ENCODE peak calls at places on chromosomes 13 and 19, in seven cellular contexts. B is fibroblast of lung, A is mammary epithelial cell, M is K562, P is PC-3, V is IMR-90, C is H1. N is an unnamed sample. For H3K9me3, the result is how much of the 10 kb centered on the place peaks cover.

GRCh38 chr19:35673121-35673804 is 6.9 kb downstream of the UPK1A start:
- DNase-seq in P (no peak), C (peak), B (peak), A (peak), M (peak), V (peak), N (no peak)

GRCh38 chr19:46000497-46001246 is 5.4 kb downstream of the CCDC61 start:
- DNase-seq in C (peak), M (peak), B (no peak), V (no peak), P (no peak), A (no peak), N (peak)

GRCh38 chr19:38841787-38842438 is 7.9 kb downstream of the HNRNPL start:
- DNase-seq in B (no peak), V (no peak), P (no peak), A (no peak), M (peak), C (no peak), N (no peak)

GRCh38 chr19:10007366-10007765 is 2.9 kb downstream of the COL5A3 start:
- DNase-seq in P (no peak), B (peak), V (peak), C (no peak), A (no peak), M (no peak), N (no peak)

GRCh38 chr19:38224014-38224862 is at the start of gene DPF1:
- DNase-seq in C (peak), V (peak), A (peak), P (peak), M (peak), B (peak), N (peak)

GRCh38 chr13:84651288-84651687 is 769.0 kb upstream of the SLITRK1 start:
- DNase-seq in C (no peak), A (peak), P (peak), M (no peak), V (peak), B (peak), N (no peak)

GRCh38 chr13:70714993-70715392 is 606.7 kb upstream of the KLHL1 start:
- DNase-seq in B (no peak), P (no peak), M (no peak), A (no peak), C (no peak), V (no peak), N (no peak)

GRCh38 chr13:114101831-114102520 is 30.4 kb downstream of the RASA3 start:
- DNase-seq in B (peak), V (no peak), M (no peak), A (no peak), P (no peak), C (no peak), N (no peak)

GRCh38 chr19:1469936-1470863 is 8.8 kb downstream of the C19orf25 start:
- DNase-seq in B (no peak), V (no peak), C (peak), M (peak), P (peak), A (no peak), N (peak)

GRCh38 chr19:44741841-44742352 is 6.6 kb upstream of the BCL3 start:
- DNase-seq in P (peak), C (no peak), V (peak), B (peak), A (peak), M (peak), N (no peak)

GRCh38 chr13:109773276-109773675 is 13.1 kb downstream of the IRS2 start:
- DNase-seq in A (peak), B (peak), C (no peak), P (peak), V (no peak), M (peak), N (no peak)

GRCh38 chr13:24630851-24631341 is 49.3 kb upstream of the ATP12A start:
- DNase-seq in C (no peak), A (peak), B (peak), V (peak), M (peak), P (peak), N (no peak)

DNA sequence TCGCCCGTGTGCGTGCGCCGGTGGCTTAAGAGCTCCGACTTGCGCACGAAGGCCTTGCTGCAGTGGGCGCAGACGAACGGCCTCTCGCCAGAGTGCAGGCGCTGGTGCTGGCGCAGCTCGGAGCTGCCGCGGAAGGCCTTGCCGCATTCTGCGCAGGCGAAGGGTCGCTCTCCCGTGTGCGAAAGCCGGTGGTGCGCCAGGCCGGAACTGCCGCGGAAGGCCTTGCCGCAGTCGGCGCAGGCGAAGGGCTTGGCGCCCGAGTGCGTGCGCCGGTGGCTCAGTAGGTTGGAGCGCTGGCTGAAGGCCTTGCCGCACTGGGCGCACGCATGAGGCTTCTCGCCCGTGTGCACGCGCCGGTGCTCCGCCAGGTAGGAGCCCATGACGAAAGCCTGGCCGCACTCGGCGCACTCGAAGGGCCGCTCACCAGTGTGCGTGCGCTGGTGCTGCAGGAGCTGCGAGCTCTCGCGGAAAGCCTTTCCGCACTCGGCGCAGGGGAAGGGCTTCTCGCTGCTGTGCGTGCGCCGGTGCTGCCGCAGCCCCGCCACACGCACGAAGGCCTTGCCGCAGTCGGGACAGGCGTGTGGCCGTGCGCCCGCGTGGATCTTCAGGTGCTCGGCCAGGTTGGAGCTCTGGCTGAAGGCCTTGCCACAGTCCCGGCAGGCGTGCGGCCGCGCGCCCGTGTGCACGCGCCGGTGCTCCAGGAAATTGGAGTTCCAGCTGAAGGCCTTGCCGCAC is 3.1 kb upstream of the A1BG start:
- DNase-seq in A (peak), C (no peak), B (no peak), P (no peak), M (no peak), V (peak), N (no peak)
- H3K4me3 ChIP-seq in A (no peak), C (no peak), B (no peak), P (no peak), M (no peak), V (peak), N (no peak)

GRCh38 chr19:11722414-11722813 is 16.3 kb downstream of the ZNF823 start:
- DNase-seq in V (no peak), A (no peak), M (no peak), P (no peak), B (no peak), C (no peak), N (no peak)
- H3K9me3 ChIP-seq in V (under half), A (half or more), M (under half), P (half or more), B (under half), C (under half), N (under half)

GRCh38 chr13:21033224-21033855 is 28.0 kb downstream of the LATS2 start:
- DNase-seq in P (peak), A (peak), V (no peak), B (peak), C (no peak), M (no peak), N (no peak)

GRCh38 chr13:21037656-21038055 is 23.7 kb downstream of the LATS2 start:
- DNase-seq in M (no peak), V (no peak), P (no peak), A (no peak), B (no peak), C (no peak), N (no peak)

GRCh38 chr13:21033866-21034601 is 27.4 kb downstream of the LATS2 start:
- DNase-seq in C (no peak), B (peak), M (no peak), A (peak), V (no peak), P (peak), N (no peak)

GRCh38 chr13:21032656-21033055 is 28.7 kb downstream of the LATS2 start:
- DNase-seq in C (no peak), P (no peak), M (no peak), B (no peak), V (no peak), A (no peak), N (no peak)

GRCh38 chr13:21034602-21035190 is 26.7 kb downstream of the LATS2 start:
- DNase-seq in B (peak), A (no peak), C (no peak), P (peak), M (peak), V (no peak), N (no peak)
- H3K4me2 ChIP-seq in B (peak), A (no peak), C (no peak), P (peak), M (no peak), V (peak), N (no peak)

GRCh38 chr19:11887247-11887617 is 350 bp upstream of the ZNF69 start:
- DNase-seq in V (no peak), B (peak), P (no peak), C (no peak), A (no peak), M (no peak), N (peak)
- H3K4me3 ChIP-seq in V (peak), B (peak), P (peak), C (peak), A (no peak), M (peak), N (peak)

GRCh38 chr19:57576661-57577060 is 2.0 kb downstream of the ZNF416 start:
- DNase-seq in A (no peak), C (no peak), V (no peak), B (no peak), M (no peak), P (no peak), N (no peak)

GRCh38 chr19:57570707-57571106 is 8.0 kb downstream of the ZNF416 start:
- DNase-seq in V (no peak), M (no peak), B (no peak), P (no peak), C (no peak), A (no peak), N (no peak)

GRCh38 chr19:57566396-57567256 is 7.0 kb upstream of the ZNF550 start:
- DNase-seq in P (no peak), M (peak), B (peak), A (peak), C (no peak), V (peak), N (peak)

GRCh38 chr19:57572415-57572947 is 6.2 kb downstream of the ZNF416 start:
- DNase-seq in A (no peak), V (no peak), B (no peak), C (no peak), P (no peak), M (no peak), N (no peak)
- H3K9me3 ChIP-seq in A (half or more), V (half or more), B (under half), C (half or more), P (half or more), M (under half), N (under half)

GRCh38 chr13:98629055-98629454 is 52.1 kb upstream of the STK24 start:
- DNase-seq in V (no peak), A (no peak), P (no peak), C (no peak), B (no peak), M (no peak), N (no peak)

DNA sequence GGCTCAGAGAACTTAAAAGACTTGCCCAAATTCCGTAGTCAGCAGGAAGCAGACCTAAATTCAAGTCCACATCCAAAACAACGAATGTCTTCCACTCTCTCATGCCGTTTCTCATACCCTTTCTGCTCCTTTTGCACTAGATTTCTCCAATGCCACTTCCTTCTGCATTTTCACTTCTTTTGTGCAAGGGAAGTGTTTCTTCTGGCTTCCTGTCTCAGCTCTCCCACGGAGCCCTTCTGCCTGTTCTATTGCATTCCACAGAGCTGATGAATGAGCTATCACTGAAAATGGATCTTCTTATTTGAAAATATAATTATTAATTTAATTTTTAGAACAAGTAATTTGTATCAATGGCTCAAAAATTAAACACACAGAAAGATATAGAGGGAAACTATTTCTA is 56.1 kb upstream of the STK24 start:
- DNase-seq in V (peak), B (peak), A (no peak), C (no peak), P (peak), M (no peak), N (no peak)
- H3K4me2 ChIP-seq in V (no peak), B (no peak), A (no peak), C (no peak), P (no peak), M (no peak), N (no peak)

DNA sequence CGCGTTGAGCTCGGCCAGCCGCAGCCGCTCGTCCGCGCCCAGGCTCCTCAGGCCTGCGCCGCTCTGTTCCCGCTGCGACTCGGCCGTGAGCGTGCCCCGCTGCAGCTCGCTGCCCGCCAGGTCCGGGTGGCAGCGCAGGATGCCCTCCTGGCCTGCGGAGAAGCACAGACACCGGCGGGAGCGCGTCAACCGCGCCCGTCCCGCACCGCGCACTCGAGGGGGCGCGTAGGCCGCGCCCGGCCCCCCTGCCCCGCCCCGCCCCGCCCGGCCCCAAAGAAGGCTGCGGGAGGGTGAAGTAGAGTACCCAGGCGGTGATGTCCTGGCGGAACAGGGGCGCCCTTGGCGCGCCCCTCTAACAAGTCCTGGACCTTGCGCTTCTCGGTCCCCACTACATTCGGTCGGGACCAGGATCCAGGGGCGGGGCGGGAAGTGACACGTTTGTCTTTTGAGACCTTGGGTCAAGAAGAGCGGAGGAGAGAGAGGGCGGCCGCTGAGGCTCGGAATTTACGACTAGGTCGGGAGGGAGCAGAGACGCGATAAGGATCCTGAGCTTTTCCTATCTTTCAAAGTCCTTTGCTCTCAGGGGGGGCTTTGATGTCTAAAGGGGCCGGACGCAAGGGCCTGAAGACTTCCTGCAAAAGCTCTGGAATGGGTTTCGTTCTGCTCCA is 9.3 kb upstream of the CDX2 start:
- DNase-seq in C (peak), M (no peak), P (no peak), A (no peak), V (no peak), B (no peak), N (no peak)
- H3K4me3 ChIP-seq in C (no peak), M (no peak), P (no peak), A (peak), V (no peak), B (no peak), N (no peak)

GRCh38 chr19:13315495-13315894 is 165.3 kb downstream of the IER2 start:
- DNase-seq in M (no peak), A (no peak), C (no peak), P (no peak), B (no peak), V (no peak), N (no peak)
- H3K9me3 ChIP-seq in M (under half), A (under half), C (under half), P (under half), B (under half), V (under half), N (under half)

DNA sequence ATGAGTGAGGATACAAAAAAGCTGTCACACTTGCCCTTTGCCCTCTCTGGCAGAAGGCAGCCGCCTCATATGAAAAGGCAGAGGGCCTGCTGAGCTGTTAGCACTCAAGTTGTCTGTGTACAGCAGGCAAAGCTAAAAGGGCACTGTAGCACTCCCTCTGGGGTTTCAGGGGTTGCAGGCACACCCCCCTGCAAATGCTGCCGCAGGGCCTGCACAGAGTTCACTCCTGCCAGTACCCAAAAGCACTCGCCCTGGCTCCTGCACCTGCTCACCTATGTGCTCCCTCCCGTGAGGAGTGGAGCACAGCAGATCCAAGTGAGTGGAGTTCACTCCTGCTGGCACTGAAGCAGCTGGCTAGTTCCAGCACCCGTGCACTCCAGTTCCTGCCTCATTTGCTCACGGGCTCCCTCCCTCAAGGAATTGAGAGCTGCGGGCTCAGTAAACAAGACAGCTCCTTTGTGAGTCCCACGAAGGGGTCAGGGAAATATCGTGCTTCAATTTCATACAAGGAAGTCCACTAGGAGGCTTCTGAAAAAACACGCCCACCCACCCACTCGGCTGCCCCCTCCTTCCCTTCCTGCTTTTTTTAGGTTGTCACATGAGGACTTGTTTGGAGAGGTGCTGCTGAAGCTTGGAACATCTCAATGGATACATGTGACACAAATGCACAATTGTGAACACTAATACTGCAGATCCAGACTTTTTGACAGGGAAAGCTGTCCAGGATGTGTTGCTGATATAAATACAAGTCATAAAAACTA is 9.9 kb upstream of the RCBTB2 start:
- DNase-seq in M (no peak), A (no peak), C (peak), V (peak), B (peak), P (no peak), N (peak)
- H3K4me2 ChIP-seq in M (no peak), A (no peak), C (peak), V (no peak), B (no peak), P (no peak), N (peak)